ENCODE peak calls at places on chromosomes 2 and 18, in six cellular contexts. S is hepatocyte, G is astrocyte, D is DND-41, I is fibroblast of lung, M is mammary epithelial cell. X is an unnamed sample.

GRCh38 chr2:98503481-98504096 is 58.9 kb downstream of the INPP4A start:
- DNase-seq in S (no peak), G (no peak), D (no peak), I (no peak), M (no peak), X (no peak)

GRCh38 chr2:2233171-2233826 is 97.8 kb downstream of the MYT1L start:
- DNase-seq in S (no peak), G (no peak), D (no peak), I (no peak), M (no peak), X (no peak)

GRCh38 chr2:88614497-88615157 is 12.6 kb downstream of the EIF2AK3 start:
- DNase-seq in S (no peak), G (no peak), D (no peak), I (no peak), M (no peak), X (no peak)

GRCh38 chr18:50092250-50092780 is 102.6 kb downstream of the MYO5B start:
- DNase-seq in S (no peak), G (no peak), D (no peak), I (no peak), M (no peak), X (no peak)

GRCh38 chr2:197179744-197180498 is 130.7 kb downstream of the ANKRD44 start:
- DNase-seq in S (no peak), G (peak; percentile 95), D (no peak), I (peak; percentile 80), M (no peak), X (no peak)

GRCh38 chr2:55581875-55582547 is 35.4 kb downstream of the PPP4R3B start:
- DNase-seq in S (no peak), G (peak; percentile 12), D (no peak), I (peak; percentile 60), M (no peak), X (no peak)

GRCh38 chr2:172261292-172261691 is 158.6 kb upstream of the DLX2 start:
- DNase-seq in S (no peak), G (peak; percentile 19), D (no peak), I (peak; percentile 34), M (peak; percentile 90), X (no peak)

GRCh38 chr2:173792166-173792565 is 173.0 kb downstream of the SP3 start:
- DNase-seq in S (no peak), G (no peak), D (no peak), I (no peak), M (no peak), X (no peak)

GRCh38 chr2:26462511-26463251 is 15.2 kb downstream of the OTOF start:
- DNase-seq in S (peak; percentile 77), G (peak; percentile 65), D (peak; percentile 20), I (peak; percentile 48), M (peak; percentile 50), X (no peak)

GRCh38 chr18:73408434-73408833 is 540.6 kb upstream of the NETO1 start:
- DNase-seq in S (no peak), G (peak; percentile 59), D (no peak), I (no peak), M (no peak), X (no peak)

GRCh38 chr2:28102455-28102874 is 211.9 kb downstream of the BABAM2 start:
- DNase-seq in S (no peak), G (peak; percentile 90), D (peak; percentile 33), I (peak; percentile 86), M (peak; percentile 13), X (no peak)

GRCh38 chr2:73174244-73174643 is 28.1 kb upstream of the NOTO start:
- DNase-seq in S (no peak), G (no peak), D (no peak), I (no peak), M (no peak), X (no peak)

GRCh38 chr2:43106767-43107527 is 119.5 kb downstream of the ZFP36L2 start:
- DNase-seq in S (peak; percentile 10), G (no peak), D (no peak), I (peak; percentile 18), M (no peak), X (peak; percentile 60)

GRCh38 chr2:124112966-124113365 is 87.9 kb downstream of the CNTNAP5 start:
- DNase-seq in S (no peak), G (peak; percentile 52), D (no peak), I (peak; percentile 50), M (peak; percentile 7), X (no peak)

GRCh38 chr18:74139888-74140287 is 7.7 kb downstream of the FBXO15 start:
- DNase-seq in S (no peak), G (peak; percentile 39), D (no peak), I (peak; percentile 34), M (peak; percentile 61), X (no peak)

GRCh38 chr18:76678248-76678647 is 144.1 kb upstream of the ZNF236 start:
- DNase-seq in S (no peak), G (no peak), D (no peak), I (no peak), M (no peak), X (no peak)

GRCh38 chr18:79402977-79403722 is 7.4 kb downstream of the NFATC1 start:
- DNase-seq in S (no peak), G (no peak), D (no peak), I (no peak), M (peak; percentile 3), X (no peak)

GRCh38 chr2:23505984-23506380 is 121.0 kb downstream of the KLHL29 start:
- DNase-seq in S (no peak), G (no peak), D (no peak), I (peak; percentile 76), M (peak; percentile 62), X (no peak)

GRCh38 chr2:201450910-201451329 is 338 bp downstream of the TRAK2 start:
- DNase-seq in S (no peak), G (peak; percentile 40), D (no peak), I (peak; percentile 57), M (no peak), X (no peak)

GRCh38 chr18:13800505-13801259 is 23.3 kb upstream of the MC5R start:
- DNase-seq in S (peak; percentile 87), G (peak; percentile 25), D (no peak), I (peak; percentile 26), M (peak; percentile 81), X (no peak)

GRCh38 chr2:134375935-134376334 is 122.1 kb downstream of the MGAT5 start:
- DNase-seq in S (peak; percentile 53), G (peak; percentile 67), D (no peak), I (peak; percentile 73), M (no peak), X (no peak)

GRCh38 chr2:229273384-229274338 is 2.6 kb upstream of the PID1 start:
- DNase-seq in S (peak; percentile 84), G (peak; percentile 74), D (peak; percentile 18), I (peak; percentile 89), M (peak; percentile 72), X (peak; percentile 30)

GRCh38 chr2:88686320-88686719 is 5.2 kb upstream of the RPIA start:
- DNase-seq in S (no peak), G (no peak), D (no peak), I (no peak), M (no peak), X (no peak)

GRCh38 chr2:46943881-46944798 is 28.5 kb upstream of the MCFD2 start:
- DNase-seq in S (no peak), G (no peak), D (peak; percentile 73), I (no peak), M (no peak), X (peak; percentile 69)

GRCh38 chr2:191401287-191401686 is 156.1 kb downstream of the MYO1B start:
- DNase-seq in S (no peak), G (peak; percentile 47), D (no peak), I (no peak), M (no peak), X (no peak)

GRCh38 chr2:165161510-165161909 is 42.3 kb downstream of the SCN3A start:
- DNase-seq in S (no peak), G (peak; percentile 89), D (no peak), I (peak; percentile 1), M (no peak), X (no peak)

GRCh38 chr2:188607501-188607900 is 315.8 kb downstream of the GULP1 start:
- DNase-seq in S (peak; percentile 9), G (peak; percentile 49), D (peak; percentile 7), I (peak; percentile 34), M (no peak), X (no peak)

GRCh38 chr2:134206573-134206972 is 47.3 kb upstream of the MGAT5 start:
- DNase-seq in S (no peak), G (peak; percentile 65), D (no peak), I (peak; percentile 34), M (peak; percentile 53), X (no peak)

GRCh38 chr18:35526476-35527120 is 28.8 kb upstream of the INO80C start:
- DNase-seq in S (no peak), G (peak; percentile 9), D (no peak), I (peak; percentile 28), M (peak; percentile 52), X (no peak)
- TF ChIP-seq CTCF in S (no peak), G (no peak), D (no peak), I (no peak), M (no peak), X (no peak)

GRCh38 chr18:22627506-22627905 is 209.8 kb upstream of the CTAGE1 start:
- DNase-seq in S (no peak), G (no peak), D (no peak), I (no peak), M (peak; percentile 27), X (no peak)
- H4K20me1 ChIP-seq in S (no peaks in the 10 kb centered on the region), G (no peaks in the 10 kb centered on the region), D (no peaks in the 10 kb centered on the region), I (no peaks in the 10 kb centered on the region), M (no peaks in the 10 kb centered on the region), X (no peaks in the 10 kb centered on the region)

DNA sequence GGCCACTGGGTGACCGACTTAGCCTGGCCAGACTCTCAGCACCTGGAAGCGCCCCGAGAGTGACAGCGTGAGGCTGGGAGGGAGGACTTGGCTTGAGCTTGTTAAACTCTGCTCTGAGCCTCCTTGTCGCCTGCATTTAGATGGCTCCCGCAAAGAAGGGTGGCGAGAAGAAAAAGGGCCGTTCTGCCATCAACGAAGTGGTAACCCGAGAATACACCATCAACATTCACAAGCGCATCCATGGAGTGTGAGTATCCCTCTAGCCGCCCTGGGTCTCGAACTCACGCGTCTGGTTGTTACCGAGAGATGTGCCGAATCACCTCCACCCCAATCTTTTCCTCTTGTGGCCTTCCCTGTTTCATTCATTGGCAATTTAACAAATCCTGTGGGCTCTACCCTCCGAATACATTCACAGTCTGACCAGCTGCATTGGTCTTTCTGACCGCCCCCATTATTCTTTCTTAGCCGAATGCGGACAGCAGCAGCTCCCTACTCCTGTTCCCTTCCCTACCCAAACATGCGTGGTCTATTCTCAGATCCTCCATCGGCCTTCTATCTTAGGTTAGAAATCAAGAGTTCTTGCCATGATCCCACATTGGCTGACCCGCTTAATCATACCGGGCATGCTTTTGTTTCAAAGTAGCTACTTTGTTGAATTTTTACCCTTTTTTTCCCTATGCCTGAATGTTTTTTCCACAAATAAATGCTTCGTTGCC is 631 bp downstream of the RPL31 start:
- DNase-seq in S (no peak), G (no peak), D (no peak), I (peak; percentile 14), M (peak; percentile 8), X (peak; percentile 11)
- H3K79me2 ChIP-seq in S (peaks cover 38% of the 10 kb centered on the region), G (peaks cover 52% of the 10 kb centered on the region), D (peaks cover 42% of the 10 kb centered on the region), I (peaks cover 37% of the 10 kb centered on the region), M (peaks cover 48% of the 10 kb centered on the region), X (peaks cover 55% of the 10 kb centered on the region)

DNA sequence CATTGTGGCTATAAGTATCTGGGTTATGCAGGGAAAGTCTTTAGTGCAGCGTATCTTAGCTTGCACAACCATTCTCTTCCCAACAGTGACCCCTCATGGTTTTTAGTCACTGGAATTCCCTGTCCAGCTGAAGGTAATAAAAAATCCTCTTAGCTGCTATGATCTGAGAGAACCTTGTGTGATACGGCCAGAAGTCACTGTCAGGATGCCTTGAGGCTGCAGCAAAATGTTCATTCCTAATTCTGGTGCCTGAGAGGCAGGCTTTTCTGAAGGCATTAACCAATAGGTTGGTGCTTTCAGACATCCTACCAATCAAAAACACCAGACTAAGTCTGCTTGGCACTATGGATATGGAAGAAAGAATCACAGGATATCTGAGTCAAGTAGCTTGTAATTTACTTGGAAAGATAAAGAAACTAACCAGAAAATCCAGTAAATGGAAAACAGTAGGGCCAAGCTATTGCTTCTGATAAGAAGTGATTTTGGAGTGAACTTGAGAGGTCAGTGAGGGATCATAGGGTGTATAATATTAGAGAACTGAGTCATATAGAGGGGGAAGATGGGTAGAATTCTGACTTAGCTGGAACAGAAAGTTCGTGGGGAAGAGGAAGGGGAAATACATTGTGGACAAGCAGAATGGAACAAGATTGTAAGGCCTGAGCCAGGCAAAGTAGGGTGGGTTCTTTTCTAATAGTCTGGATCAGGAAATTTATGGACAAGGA is 89.0 kb upstream of the SLC14A2 start:
- DNase-seq in S (peak; percentile 58), G (peak; percentile 71), D (no peak), I (peak; percentile 52), M (peak; percentile 7), X (no peak)
- TF ChIP-seq CTCF in S (peak; percentile 46), G (no peak), D (no peak), I (peak; percentile 21), M (no peak), X (no peak)

X was measured in OCI-LY7.